ENCODE peak calls at places on chromosomes 11 and 22, in five cellular contexts. One of them, this sample, is unnamed.

GRCh38 chr11:66912963-66913362 is 45.2 kb downstream of the PC start:
- DNase-seq in aorta: peak; percentile 41
- DNase-seq in thoracic aorta: no peak
- DNase-seq in AG09309: no peak
- DNase-seq in IMR-90: no peak
- DNase-seq in this sample: no peak

GRCh38 chr11:101912823-101913284 is 2.0 kb upstream of the CEP126 start:
- DNase-seq in aorta: no peak
- DNase-seq in thoracic aorta: no peak
- DNase-seq in AG09309: no peak
- DNase-seq in IMR-90: peak; percentile 67
- DNase-seq in this sample: peak; percentile 26

GRCh38 chr11:42397483-42397882 is 914.3 kb upstream of the API5 start:
- DNase-seq in aorta: no peak
- DNase-seq in thoracic aorta: no peak
- DNase-seq in AG09309: no peak
- DNase-seq in IMR-90: no peak
- DNase-seq in this sample: no peak

GRCh38 chr22:25159028-25159427 is 40.6 kb upstream of the CRYBB3 start:
- DNase-seq in aorta: no peak
- DNase-seq in thoracic aorta: no peak
- DNase-seq in AG09309: no peak
- DNase-seq in IMR-90: no peak
- DNase-seq in this sample: no peak

GRCh38 chr11:10973416-10973815 is 115.6 kb upstream of the ZBED5 start:
- DNase-seq in aorta: no peak
- DNase-seq in thoracic aorta: no peak
- DNase-seq in AG09309: no peak
- DNase-seq in IMR-90: no peak
- DNase-seq in this sample: no peak

GRCh38 chr11:101686514-101686913 is 102.7 kb upstream of the TRPC6 start:
- DNase-seq in aorta: no peak
- DNase-seq in thoracic aorta: no peak
- DNase-seq in AG09309: peak; percentile 34
- DNase-seq in IMR-90: peak; percentile 80
- DNase-seq in this sample: peak; percentile 57

GRCh38 chr11:33779849-33780528 is 5.7 kb upstream of the FBXO3 start:
- DNase-seq in aorta: no peak
- DNase-seq in thoracic aorta: no peak
- DNase-seq in AG09309: peak; percentile 34
- DNase-seq in IMR-90: peak; percentile 83
- DNase-seq in this sample: peak; percentile 77

GRCh38 chr22:47007496-47007895 is 245.0 kb downstream of the TBC1D22A start:
- DNase-seq in aorta: no peak
- DNase-seq in thoracic aorta: no peak
- DNase-seq in AG09309: no peak
- DNase-seq in IMR-90: no peak
- DNase-seq in this sample: no peak

GRCh38 chr22:49306632-49306975 is 521.1 kb downstream of the BRD1 start:
- DNase-seq in aorta: peak; percentile 57
- DNase-seq in thoracic aorta: no peak
- DNase-seq in AG09309: no peak
- DNase-seq in IMR-90: no peak
- DNase-seq in this sample: no peak

GRCh38 chr22:41910599-41911291 is 4.1 kb downstream of the SHISA8 start:
- DNase-seq in aorta: no peak
- DNase-seq in thoracic aorta: no peak
- DNase-seq in AG09309: no peak
- DNase-seq in IMR-90: no peak
- DNase-seq in this sample: peak; percentile 15

GRCh38 chr11:61150656-61151544 is 10.3 kb downstream of the VPS37C start:
- DNase-seq in aorta: peak; percentile 62
- DNase-seq in thoracic aorta: no peak
- DNase-seq in AG09309: no peak
- DNase-seq in IMR-90: no peak
- DNase-seq in this sample: no peak

GRCh38 chr11:12478743-12479142 is 101.4 kb downstream of the PARVA start:
- DNase-seq in aorta: no peak
- DNase-seq in thoracic aorta: no peak
- DNase-seq in AG09309: peak; percentile 47
- DNase-seq in IMR-90: peak; percentile 51
- DNase-seq in this sample: peak; percentile 77

GRCh38 chr11:2759228-2760195 is 59.7 kb upstream of the KCNQ1OT1 start:
- DNase-seq in aorta: peak; percentile 46
- DNase-seq in thoracic aorta: no peak
- DNase-seq in AG09309: no peak
- DNase-seq in IMR-90: no peak
- DNase-seq in this sample: no peak

GRCh38 chr11:43497144-43497543 is 138.4 kb downstream of the TTC17 start:
- DNase-seq in aorta: no peak
- DNase-seq in thoracic aorta: no peak
- DNase-seq in AG09309: no peak
- DNase-seq in IMR-90: no peak
- DNase-seq in this sample: no peak

GRCh38 chr22:26894766-26895485 is 237.5 kb downstream of the MIAT start:
- DNase-seq in aorta: no peak
- DNase-seq in thoracic aorta: no peak
- DNase-seq in AG09309: peak; percentile 84
- DNase-seq in IMR-90: peak; percentile 92
- DNase-seq in this sample: peak; percentile 87

GRCh38 chr11:41201156-41201555 is 258.3 kb downstream of the LRRC4C start:
- DNase-seq in aorta: no peak
- DNase-seq in thoracic aorta: no peak
- DNase-seq in AG09309: no peak
- DNase-seq in IMR-90: peak; percentile 0
- DNase-seq in this sample: peak; percentile 28

GRCh38 chr11:78783301-78783700 is 208.6 kb upstream of the NARS2 start:
- DNase-seq in aorta: no peak
- DNase-seq in thoracic aorta: no peak
- DNase-seq in AG09309: no peak
- DNase-seq in IMR-90: no peak
- DNase-seq in this sample: no peak

GRCh38 chr22:46897246-46897623 is 134.8 kb downstream of the TBC1D22A start:
- DNase-seq in aorta: peak; percentile 42
- DNase-seq in thoracic aorta: no peak
- DNase-seq in AG09309: no peak
- DNase-seq in IMR-90: no peak
- DNase-seq in this sample: peak; percentile 13

GRCh38 chr11:77776455-77776854 is 44.1 kb downstream of the RSF1 start:
- DNase-seq in aorta: no peak
- DNase-seq in thoracic aorta: no peak
- DNase-seq in AG09309: no peak
- DNase-seq in IMR-90: peak; percentile 20
- DNase-seq in this sample: peak; percentile 21

GRCh38 chr22:32518848-32519247 is 44.2 kb downstream of the FBXO7 start:
- DNase-seq in aorta: no peak
- DNase-seq in thoracic aorta: no peak
- DNase-seq in AG09309: no peak
- DNase-seq in IMR-90: no peak
- DNase-seq in this sample: no peak

GRCh38 chr11:48049036-48049435 is 68.7 kb downstream of the PTPRJ start:
- DNase-seq in aorta: no peak
- DNase-seq in thoracic aorta: no peak
- DNase-seq in AG09309: no peak
- DNase-seq in IMR-90: no peak
- DNase-seq in this sample: no peak

GRCh38 chr11:79697905-79698304 is 257.1 kb upstream of the TENM4 start:
- DNase-seq in aorta: no peak
- DNase-seq in thoracic aorta: no peak
- DNase-seq in AG09309: no peak
- DNase-seq in IMR-90: no peak
- DNase-seq in this sample: no peak

GRCh38 chr22:22348127-22348814 is 103.7 kb downstream of the VPREB1 start:
- DNase-seq in aorta: no peak
- DNase-seq in thoracic aorta: no peak
- DNase-seq in AG09309: no peak
- DNase-seq in IMR-90: no peak
- DNase-seq in this sample: no peak

GRCh38 chr11:108592591-108593213 is 866 bp downstream of the EXPH5 start:
- DNase-seq in aorta: peak; percentile 81
- DNase-seq in thoracic aorta: peak; percentile 18
- DNase-seq in AG09309: no peak
- DNase-seq in IMR-90: no peak
- DNase-seq in this sample: no peak

GRCh38 chr11:108591893-108592292 is 1.7 kb downstream of the EXPH5 start:
- DNase-seq in aorta: no peak
- DNase-seq in thoracic aorta: no peak
- DNase-seq in AG09309: no peak
- DNase-seq in IMR-90: no peak
- DNase-seq in this sample: no peak

GRCh38 chr11:108593214-108593909 is at the start of gene EXPH5:
- DNase-seq in aorta: peak; percentile 94
- DNase-seq in thoracic aorta: peak; percentile 41
- DNase-seq in AG09309: no peak
- DNase-seq in IMR-90: peak; percentile 26
- DNase-seq in this sample: peak; percentile 32

GRCh38 chr11:108596701-108597100 is 3.1 kb upstream of the EXPH5 start:
- DNase-seq in aorta: no peak
- DNase-seq in thoracic aorta: no peak
- DNase-seq in AG09309: no peak
- DNase-seq in IMR-90: no peak
- DNase-seq in this sample: no peak

DNA sequence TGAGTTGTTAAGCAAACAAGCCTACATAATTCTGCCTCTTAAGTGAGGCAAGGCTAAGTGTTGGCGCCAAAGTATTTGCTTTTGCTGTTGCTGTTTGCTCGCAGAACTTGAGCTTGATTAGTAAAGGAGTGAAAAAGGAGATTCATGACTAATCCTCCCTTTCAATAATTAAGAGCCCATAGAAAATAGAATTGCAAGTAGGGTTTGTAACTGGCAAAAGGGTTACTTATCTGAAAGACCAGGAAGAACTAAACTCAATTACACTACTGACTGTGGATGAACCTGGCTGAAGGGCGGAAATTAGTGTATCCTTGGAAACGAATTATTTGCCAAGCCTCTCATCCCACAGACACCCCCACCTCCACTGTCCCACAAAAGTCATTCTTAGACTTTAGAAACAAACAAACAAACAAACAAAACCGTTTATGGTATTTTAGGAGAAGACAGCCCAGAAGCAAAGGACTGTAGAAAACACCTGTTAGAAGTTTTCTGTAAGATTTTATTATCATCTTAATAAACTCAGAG is 404 bp upstream of the EXPH5 start:
- DNase-seq in aorta: no peak
- DNase-seq in thoracic aorta: no peak
- DNase-seq in AG09309: no peak
- DNase-seq in IMR-90: no peak
- DNase-seq in this sample: no peak
- H3K4me3 ChIP-seq in aorta: peak overlapping the region; percentile 72
- H3K4me3 ChIP-seq in thoracic aorta: peak overlapping the region; percentile 84
- H3K4me3 ChIP-seq in AG09309: peak overlapping the region; percentile 50
- H3K4me3 ChIP-seq in IMR-90: peak overlapping the region; percentile 92
- H3K4me3 ChIP-seq in this sample: peak overlapping the region; percentile 50

GRCh38 chr11:115644846-115645245 is 140.6 kb upstream of the CADM1 start:
- DNase-seq in aorta: no peak
- DNase-seq in thoracic aorta: no peak
- DNase-seq in AG09309: no peak
- DNase-seq in IMR-90: peak; percentile 65
- DNase-seq in this sample: no peak

GRCh38 chr11:115642660-115643059 is 138.4 kb upstream of the CADM1 start:
- DNase-seq in aorta: no peak
- DNase-seq in thoracic aorta: no peak
- DNase-seq in AG09309: no peak
- DNase-seq in IMR-90: no peak
- DNase-seq in this sample: no peak

GRCh38 chr11:115643491-115643995 is 139.3 kb upstream of the CADM1 start:
- DNase-seq in aorta: no peak
- DNase-seq in thoracic aorta: no peak
- DNase-seq in AG09309: no peak
- DNase-seq in IMR-90: no peak
- DNase-seq in this sample: no peak

DNA sequence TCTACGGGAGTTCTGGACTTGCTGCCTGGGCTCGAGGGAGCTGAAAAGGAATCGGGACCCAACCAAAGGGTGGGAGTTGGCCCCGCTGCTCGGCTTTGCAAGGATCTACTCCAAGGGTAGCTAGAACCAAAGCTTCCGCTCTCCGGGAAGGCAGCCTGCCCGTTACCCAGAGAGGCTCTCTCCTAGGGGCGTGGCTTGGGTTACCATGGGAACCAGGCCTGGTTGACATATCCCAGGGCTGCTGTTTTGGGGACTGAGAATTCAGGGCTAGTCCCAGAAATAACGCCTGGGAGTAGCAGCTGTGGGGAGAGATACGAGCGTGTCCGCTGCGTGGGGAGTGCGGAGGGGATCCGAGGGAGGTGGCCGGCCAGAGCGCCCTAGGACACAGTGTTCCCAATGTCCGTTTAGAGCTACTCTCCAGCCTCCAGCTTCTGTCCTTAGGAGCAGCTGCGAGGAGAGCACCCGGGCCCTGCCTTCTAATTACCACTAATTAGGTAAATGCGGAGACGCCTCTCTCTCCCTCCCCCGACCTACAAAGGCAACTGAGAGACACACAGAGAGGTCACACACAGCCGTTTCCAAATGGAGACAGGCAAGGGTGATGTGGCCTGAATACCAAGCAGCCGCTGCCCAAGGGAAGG is 141.5 kb upstream of the CADM1 start:
- DNase-seq in aorta: no peak
- DNase-seq in thoracic aorta: no peak
- DNase-seq in AG09309: no peak
- DNase-seq in IMR-90: no peak
- DNase-seq in this sample: no peak
- H3K4me3 ChIP-seq in aorta: no peak overlapping the region
- H3K4me3 ChIP-seq in thoracic aorta: no peak overlapping the region
- H3K4me3 ChIP-seq in AG09309: no peak overlapping the region
- H3K4me3 ChIP-seq in IMR-90: no peak overlapping the region
- H3K4me3 ChIP-seq in this sample: no peak overlapping the region

GRCh38 chr22:43829904-43830851 is 18.1 kb upstream of the EFCAB6 start:
- DNase-seq in aorta: peak; percentile 80
- DNase-seq in thoracic aorta: no peak
- DNase-seq in AG09309: no peak
- DNase-seq in IMR-90: peak; percentile 54
- DNase-seq in this sample: peak; percentile 69
- H3K4me3 ChIP-seq in aorta: no peak overlapping the region
- H3K4me3 ChIP-seq in thoracic aorta: no peak overlapping the region
- H3K4me3 ChIP-seq in AG09309: no peak overlapping the region
- H3K4me3 ChIP-seq in IMR-90: no peak overlapping the region
- H3K4me3 ChIP-seq in this sample: no peak overlapping the region

GRCh38 chr11:119029069-119029339 is 1.7 kb downstream of the SLC37A4 start:
- DNase-seq in aorta: no peak
- DNase-seq in thoracic aorta: no peak
- DNase-seq in AG09309: no peak
- DNase-seq in IMR-90: no peak
- DNase-seq in this sample: no peak
- H3K4me3 ChIP-seq in aorta: no peak overlapping the region
- H3K4me3 ChIP-seq in thoracic aorta: no peak overlapping the region
- H3K4me3 ChIP-seq in AG09309: no peak overlapping the region
- H3K4me3 ChIP-seq in IMR-90: no peak overlapping the region
- H3K4me3 ChIP-seq in this sample: no peak overlapping the region